ENCODE peak calls at places on chromosomes 6 and 20, in ten cellular contexts. M, V, S, F, K, Z, O, E, P and C are unnamed samples.

GRCh38 chr6:155832596-155832995 is 377.0 kb upstream of the NOX3 start:
- DNase-seq in E (peak), Z (peak), K (no peak), O (no peak), V (no peak), M (peak), S (no peak), F (no peak), P (peak), C (no peak)

GRCh38 chr6:28336284-28337024 is 506 bp upstream of the ZSCAN31 start:
- DNase-seq in V (peak), Z (peak), M (no peak), K (peak), P (no peak), O (no peak), F (no peak), E (peak), S (no peak), C (no peak)

GRCh38 chr6:61044011-61044410 is 1242.0 kb downstream of the KHDRBS2 start:
- DNase-seq in V (no peak), M (no peak), Z (no peak), F (no peak), O (no peak), K (no peak), E (no peak), S (no peak), P (no peak), C (no peak)

GRCh38 chr6:155404937-155405336 is 50.7 kb downstream of the NOX3 start:
- DNase-seq in Z (no peak), F (no peak), K (no peak), M (no peak), E (no peak), V (no peak), O (no peak), P (no peak), S (no peak), C (no peak)

GRCh38 chr20:22684072-22684762 is 99.8 kb upstream of the FOXA2 start:
- DNase-seq in M (peak), P (peak), V (no peak), S (no peak), K (peak), F (peak), E (peak), Z (peak), O (peak), C (peak)

GRCh38 chr6:79384845-79385244 is 150.4 kb upstream of the HMGN3 start:
- DNase-seq in K (no peak), S (no peak), E (peak), F (no peak), M (no peak), O (peak), Z (peak), V (no peak), P (no peak), C (no peak)

GRCh38 chr6:25054469-25054868 is 118.7 kb upstream of the RIPOR2 start:
- DNase-seq in P (no peak), O (no peak), S (no peak), F (no peak), V (no peak), E (peak), M (no peak), K (peak), Z (peak), C (no peak)

GRCh38 chr6:108609276-108609769 is 48.6 kb downstream of the FOXO3 start:
- DNase-seq in K (no peak), S (no peak), Z (no peak), M (no peak), V (no peak), P (peak), E (peak), O (no peak), F (no peak), C (no peak)

GRCh38 chr6:89843070-89843469 is 13.4 kb downstream of the CASP8AP2 start:
- DNase-seq in M (no peak), S (no peak), V (no peak), K (no peak), Z (no peak), P (no peak), F (no peak), O (no peak), E (no peak), C (no peak)

GRCh38 chr20:43590036-43590391 is 723 bp upstream of the IFT52 start:
- DNase-seq in K (no peak), F (no peak), V (no peak), S (no peak), E (no peak), M (no peak), O (no peak), P (peak), Z (no peak), C (no peak)

GRCh38 chr6:43739642-43740091 is 30.3 kb upstream of the VEGFA start:
- DNase-seq in Z (no peak), K (no peak), P (no peak), V (no peak), O (no peak), E (no peak), M (no peak), F (no peak), S (peak), C (no peak)

GRCh38 chr6:125957845-125958244 is 1.3 kb downstream of the HINT3 start:
- DNase-seq in O (no peak), P (peak), V (no peak), K (peak), M (peak), S (no peak), E (peak), F (no peak), Z (no peak), C (no peak)

GRCh38 chr6:31952140-31952805 is 6.4 kb downstream of the CFB start:
- DNase-seq in M (peak), F (peak), S (no peak), Z (peak), E (peak), P (peak), V (no peak), O (peak), K (no peak), C (no peak)

GRCh38 chr20:57710841-57711240 is 1.0 kb upstream of the PMEPA1 start:
- DNase-seq in Z (no peak), K (no peak), V (no peak), F (no peak), S (no peak), O (no peak), M (no peak), P (no peak), E (no peak), C (no peak)

GRCh38 chr20:35004051-35004725 is 48.5 kb downstream of the MYH7B start:
- DNase-seq in F (no peak), S (peak), E (no peak), V (no peak), O (no peak), Z (no peak), M (no peak), K (no peak), P (no peak), C (no peak)

GRCh38 chr20:41668057-41668749 is 50.0 kb upstream of the CHD6 start:
- DNase-seq in P (no peak), S (no peak), O (no peak), M (no peak), E (no peak), Z (no peak), K (no peak), F (no peak), V (no peak), C (no peak)

GRCh38 chr6:26543953-26544352 is 5.8 kb downstream of the HMGN4 start:
- DNase-seq in F (no peak), O (no peak), S (no peak), K (peak), M (peak), P (no peak), Z (peak), V (no peak), E (peak), C (no peak)

GRCh38 chr6:123604067-123604466 is 32.7 kb downstream of the TRDN start:
- DNase-seq in F (no peak), P (no peak), Z (no peak), O (no peak), M (no peak), E (no peak), K (no peak), V (no peak), S (no peak), C (no peak)

GRCh38 chr20:25277051-25277801 is 29.3 kb downstream of the PYGB start:
- DNase-seq in S (peak), E (no peak), V (no peak), F (peak), M (no peak), K (no peak), Z (no peak), O (peak), P (no peak), C (no peak)

GRCh38 chr6:165825416-165825815 is 162.4 kb upstream of the PDE10A start:
- DNase-seq in O (no peak), K (no peak), Z (no peak), M (no peak), V (no peak), F (no peak), S (no peak), E (no peak), P (no peak), C (no peak)

GRCh38 chr20:43751167-43752050 is 24.6 kb upstream of the GTSF1L start:
- DNase-seq in Z (peak), M (no peak), F (no peak), S (no peak), V (no peak), O (no peak), P (no peak), K (peak), E (peak), C (no peak)

GRCh38 chr20:14860410-14860814 is 523.0 kb upstream of the FLRT3 start:
- DNase-seq in V (no peak), M (peak), E (no peak), S (no peak), Z (no peak), P (peak), F (no peak), O (no peak), K (no peak), C (no peak)

GRCh38 chr20:6715350-6716063 is 52.0 kb upstream of the BMP2 start:
- DNase-seq in F (peak), P (no peak), O (no peak), K (no peak), S (no peak), E (no peak), Z (no peak), M (no peak), V (no peak), C (no peak)

GRCh38 chr6:40807484-40807883 is 220.3 kb upstream of the LRFN2 start:
- DNase-seq in S (no peak), V (no peak), M (peak), O (no peak), P (no peak), Z (no peak), E (no peak), F (no peak), K (no peak), C (no peak)

GRCh38 chr6:43287717-43288679 is 10.1 kb upstream of the SLC22A7 start:
- DNase-seq in M (no peak), V (no peak), K (no peak), Z (no peak), P (no peak), E (no peak), S (no peak), F (no peak), O (no peak), C (no peak)

GRCh38 chr6:118770112-118770788 is 118.9 kb upstream of the CEP85L start:
- DNase-seq in K (no peak), O (no peak), Z (no peak), S (no peak), P (no peak), V (no peak), M (no peak), F (no peak), E (no peak), C (no peak)

DNA sequence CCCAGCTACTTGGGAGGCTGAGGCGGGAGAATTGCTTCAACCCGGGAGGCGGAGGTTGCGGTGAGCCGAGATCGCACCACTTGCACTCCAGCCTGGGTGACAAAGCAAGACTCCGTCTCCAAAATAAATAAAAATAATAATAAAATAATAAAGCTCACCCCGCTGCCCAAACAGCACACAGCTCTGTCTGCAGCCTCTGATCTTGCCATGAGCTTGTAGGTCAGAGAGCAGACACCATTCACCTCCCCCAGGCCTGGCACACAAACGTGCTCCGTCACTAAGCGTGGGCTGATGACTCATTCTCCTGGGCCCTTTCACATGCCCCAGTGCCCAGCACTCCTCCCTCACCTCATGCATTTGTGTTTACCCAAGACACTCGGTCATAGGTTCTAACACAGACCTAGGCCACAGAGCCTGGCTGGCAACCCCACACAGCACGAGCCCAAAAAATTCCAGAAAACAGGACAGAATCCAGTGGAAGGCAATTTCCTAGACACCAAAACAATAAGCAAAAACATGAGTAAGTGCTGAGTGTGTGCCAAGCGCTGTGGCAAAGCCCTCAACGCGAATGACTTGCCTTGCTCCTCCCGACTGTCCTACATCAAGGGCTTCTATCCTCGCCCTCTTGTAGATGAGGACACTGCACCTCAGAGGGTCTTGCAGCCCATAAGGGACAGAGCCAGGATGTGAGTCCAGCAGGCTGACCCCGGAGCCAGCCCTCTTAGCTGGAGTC is 18.0 kb downstream of the ATP9A start:
- DNase-seq in P (no peak), Z (peak), K (no peak), V (no peak), M (peak), E (peak), O (peak), S (peak), F (peak), C (peak)
- H3K27ac ChIP-seq in P (no peak), Z (peak), K (no peak), V (no peak), M (peak), E (peak), O (peak), S (peak), F (no peak), C (peak)

GRCh38 chr6:117617766-117618035 is 15.4 kb upstream of the GOPC start:
- DNase-seq in E (no peak), O (no peak), S (no peak), K (no peak), F (no peak), Z (no peak), M (no peak), P (no peak), V (no peak), C (no peak)

GRCh38 chr6:117619178-117619577 is 16.9 kb upstream of the GOPC start:
- DNase-seq in E (no peak), Z (no peak), S (no peak), V (no peak), O (no peak), F (no peak), P (no peak), M (no peak), K (no peak), C (no peak)

GRCh38 chr6:117616971-117617765 is 14.9 kb upstream of the GOPC start:
- DNase-seq in E (no peak), S (no peak), M (no peak), O (no peak), K (no peak), P (peak), V (no peak), Z (no peak), F (no peak), C (no peak)

GRCh38 chr6:117615981-117616961 is 14.0 kb upstream of the GOPC start:
- DNase-seq in S (no peak), K (no peak), Z (peak), O (no peak), F (no peak), M (no peak), V (peak), E (no peak), P (peak), C (no peak)

DNA sequence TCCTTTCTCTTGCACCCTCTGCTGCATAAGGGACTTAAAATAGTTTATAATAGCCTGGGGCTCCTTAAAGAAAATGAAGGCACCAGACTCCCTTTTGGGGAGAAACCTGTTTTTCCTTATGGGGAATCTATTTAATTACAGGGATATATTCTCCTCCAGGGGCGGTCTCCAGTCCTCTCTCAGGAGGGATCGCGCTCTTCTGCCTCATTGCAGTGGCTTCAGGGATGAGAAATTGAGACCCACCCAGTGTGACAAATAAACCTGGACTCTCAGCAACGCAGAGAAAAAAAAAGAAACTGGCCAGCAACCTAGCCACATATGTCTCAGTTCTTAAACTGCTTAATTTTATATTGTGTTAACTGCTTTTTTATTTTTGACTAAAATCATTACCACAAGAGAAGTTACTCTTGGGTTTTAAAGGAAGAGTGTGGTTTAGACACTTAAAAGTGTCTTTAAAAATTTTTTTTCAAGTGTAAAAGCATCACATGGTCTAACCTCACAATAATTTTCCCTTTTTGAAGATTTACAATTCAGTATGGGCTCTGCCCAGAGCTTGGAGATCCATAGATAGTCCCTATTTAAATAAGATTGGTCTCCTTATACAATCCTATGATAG is 11.7 kb upstream of the GOPC start:
- DNase-seq in Z (no peak), M (no peak), E (no peak), S (no peak), V (peak), F (no peak), K (no peak), O (no peak), P (peak), C (no peak)
- H3K27ac ChIP-seq in Z (no peak), M (no peak), E (no peak), S (no peak), V (no peak), F (no peak), K (no peak), O (no peak), P (peak), C (no peak)

DNA sequence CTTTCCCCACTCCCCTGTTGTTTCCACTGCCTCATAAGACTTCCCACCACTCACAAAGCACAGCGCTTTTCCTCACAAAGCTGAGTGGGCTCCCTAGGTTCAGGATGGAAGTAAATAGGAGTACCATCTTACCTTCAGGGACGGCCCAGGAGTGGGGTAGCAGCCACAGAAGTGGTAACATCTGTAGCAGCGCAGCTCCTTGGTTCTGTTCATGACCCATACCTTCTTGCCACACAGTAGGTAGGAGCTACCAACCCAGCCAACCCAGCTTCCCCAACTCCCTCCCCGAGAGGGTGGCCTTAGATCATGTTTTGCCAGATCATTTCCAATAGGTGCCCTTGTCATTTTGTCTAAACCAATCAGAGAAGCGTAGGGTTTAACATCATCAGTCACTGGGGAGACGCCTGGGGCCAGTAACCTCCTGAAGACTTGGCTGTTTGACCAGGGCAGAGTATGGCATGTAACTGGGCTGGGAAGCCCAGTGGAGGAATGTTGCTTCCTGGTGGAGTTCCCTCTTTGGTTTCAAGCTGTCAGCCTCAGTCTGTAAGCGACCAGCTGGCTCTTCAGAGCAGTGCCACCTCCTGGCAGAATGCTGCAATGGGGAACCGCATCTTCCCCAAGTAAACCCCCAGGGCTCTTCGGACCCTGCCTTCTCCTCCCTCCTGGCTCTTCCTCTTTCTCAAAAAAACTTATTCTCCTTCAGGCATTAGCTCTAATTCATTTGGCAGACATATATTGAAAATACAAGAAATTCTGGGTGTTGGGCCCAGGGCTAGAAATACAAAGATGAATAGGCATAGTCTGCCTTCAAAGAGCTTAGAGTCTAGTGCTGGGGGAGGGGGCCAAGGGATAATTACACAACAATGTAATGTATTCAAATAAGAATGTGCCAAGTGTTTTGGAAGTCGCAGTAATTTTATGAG is at the start of gene HLA-DMA:
- DNase-seq in E (peak), P (peak), Z (peak), F (peak), O (peak), K (peak), V (peak), S (peak), M (peak), C (peak)
- H3K27ac ChIP-seq in E (no peak), P (no peak), Z (no peak), F (no peak), O (peak), K (peak), V (no peak), S (peak), M (no peak), C (peak)

GRCh38 chr6:3346476-3346875 is 87.7 kb downstream of the PSMG4 start:
- DNase-seq in O (no peak), S (no peak), V (no peak), K (no peak), P (no peak), M (no peak), Z (no peak), F (no peak), E (no peak), C (no peak)
- H3K27ac ChIP-seq in O (no peak), S (no peak), V (no peak), K (no peak), P (no peak), M (no peak), Z (no peak), F (no peak), E (no peak), C (no peak)

DNA sequence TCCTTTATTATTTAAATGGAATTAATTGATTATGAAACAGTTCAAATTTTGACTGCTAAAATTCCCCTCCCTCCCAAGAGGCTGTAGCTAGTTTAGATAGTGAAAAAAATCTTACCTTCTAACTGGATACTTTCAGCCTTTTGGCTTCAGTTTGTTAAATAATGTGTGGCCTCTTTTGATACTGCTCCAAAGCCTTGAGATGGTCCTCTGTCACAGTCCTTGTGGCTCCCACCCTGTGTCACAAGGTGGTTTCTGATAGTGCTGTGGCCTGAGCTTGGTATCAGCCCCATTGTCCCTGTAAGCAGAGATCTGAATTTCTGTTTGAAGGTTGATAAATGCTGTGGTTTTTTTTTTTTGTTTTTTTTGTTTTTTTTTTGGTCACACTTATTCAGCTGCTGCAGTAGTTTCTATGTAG is 20.8 kb downstream of the PANK2 start:
- DNase-seq in O (no peak), E (no peak), F (no peak), K (no peak), M (no peak), V (no peak), Z (no peak), S (no peak), P (no peak), C (no peak)
- H3K27ac ChIP-seq in O (no peak), E (no peak), F (no peak), K (no peak), M (no peak), V (no peak), Z (no peak), S (no peak), P (peak), C (no peak)